ENCODE peak calls at places on chromosomes 13 and 19, in six cellular contexts. G is SK-N-DZ, X is ACHN, H is NB4, P is mesenchymal stem cell, T is AG04450. R is an unnamed sample.

GRCh38 chr19:2456301-2456570 is 523 bp downstream of the LMNB2 start:
- DNase-seq in X (no peak), H (no peak), P (no peak), G (no peak), T (no peak), R (no peak)

GRCh38 chr19:6967962-6968361 is 53.3 kb downstream of the MBD3L2B start:
- DNase-seq in X (no peak), G (no peak), H (no peak), P (no peak), T (no peak), R (no peak)

GRCh38 chr19:53158119-53158656 is 665 bp downstream of the ZNF347 start:
- DNase-seq in X (no peak), G (peak; percentile 9), P (peak; percentile 49), H (peak; percentile 51), T (no peak), R (peak; percentile 9)

GRCh38 chr19:16285769-16286564 is 38.7 kb upstream of the KLF2 start:
- DNase-seq in G (no peak), H (peak; percentile 45), X (no peak), P (no peak), T (no peak), R (peak; percentile 46)

GRCh38 chr19:871446-872265 is 12.2 kb downstream of the CFD start:
- DNase-seq in H (no peak), T (no peak), G (no peak), P (peak; percentile 37), X (no peak), R (peak; percentile 31)

GRCh38 chr19:3142292-3142670 is 6.4 kb downstream of the GNA15 start:
- DNase-seq in H (peak; percentile 65), X (peak; percentile 63), T (peak; percentile 42), P (peak; percentile 88), G (no peak), R (no peak)

GRCh38 chr13:41291246-41291645 is 19.8 kb upstream of the NAA16 start:
- DNase-seq in T (no peak), P (no peak), X (no peak), G (no peak), H (no peak), R (no peak)

GRCh38 chr19:7603919-7604318 is 8.3 kb downstream of the CAMSAP3 start:
- DNase-seq in T (no peak), H (peak; percentile 54), X (no peak), G (no peak), P (no peak), R (no peak)

GRCh38 chr13:107576430-107576829 is 638.9 kb downstream of the LIG4 start:
- DNase-seq in H (no peak), T (no peak), G (no peak), P (no peak), X (no peak), R (no peak)

GRCh38 chr13:101211261-101211660 is 205.0 kb downstream of the NALCN start:
- DNase-seq in G (no peak), T (no peak), P (no peak), H (no peak), X (no peak), R (no peak)